ENCODE peak calls at places on chromosomes 4 and X, in nine cellular contexts. E is colonic mucosa; K is myocyte; L is amygdala; M is EL; B is AG08396; Q is kidney tubule cell; V is NCI-H460; H is activated naive CD4-positive, alpha-beta T cell treated with anti-CD3 and anti-CD28 coated beads, Interleukin-2, amount 50 U/mL, for 72 hours. W is an unnamed sample.

GRCh38 chr4:116413222-116413621 is 672.2 kb downstream of the TRAM1L1 start:
- DNase-seq in E (no peak), K (no peak), L (no peak), M (no peak), B (no peak), Q (no peak), V (peak), H (no peak), W (no peak)

GRCh38 chr4:121736735-121737351 is 28.1 kb downstream of the SMIM43 start:
- DNase-seq in E (peak), K (peak), L (no peak), M (peak), B (peak), Q (peak), V (peak), H (peak), W (peak)

GRCh38 chr4:107747748-107748486 is 27.9 kb upstream of the PAPSS1 start:
- DNase-seq in E (no peak), K (no peak), L (no peak), M (no peak), B (no peak), Q (no peak), V (no peak), H (no peak), W (no peak)

GRCh38 chr4:18405054-18405453 is 383.5 kb upstream of the LCORL start:
- DNase-seq in E (no peak), K (no peak), L (no peak), M (no peak), B (no peak), Q (no peak), V (no peak), H (no peak), W (no peak)

GRCh38 chr4:158856852-158857251 is 88.0 kb downstream of the FNIP2 start:
- DNase-seq in E (no peak), K (peak), L (no peak), M (peak), B (peak), Q (peak), V (peak), H (no peak), W (peak)

GRCh38 chrX:40778861-40779575 is 43.7 kb upstream of the MED14 start:
- DNase-seq in E (no peak), K (no peak), L (no peak), M (peak), B (no peak), Q (peak), V (peak), H (no peak), W (no peak)

GRCh38 chr4:155190099-155190498 is 18.3 kb upstream of the NPY2R start:
- DNase-seq in E (no peak), K (no peak), L (no peak), M (no peak), B (no peak), Q (no peak), V (no peak), H (no peak), W (no peak)

GRCh38 chrX:39220952-39221351 is 419.7 kb downstream of the MID1IP1 start:
- DNase-seq in E (no peak), K (no peak), L (no peak), M (no peak), B (no peak), Q (no peak), V (no peak), H (no peak), W (no peak)

GRCh38 chrX:141879616-141880015 is 24.1 kb upstream of the MAGEC1 start:
- DNase-seq in E (no peak), K (no peak), L (no peak), M (no peak), B (no peak), Q (no peak), V (no peak), H (no peak), W (no peak)

GRCh38 chr4:159097785-159098184 is 5.1 kb upstream of the RAPGEF2 start:
- DNase-seq in E (no peak), K (no peak), L (no peak), M (no peak), B (no peak), Q (peak), V (no peak), H (no peak), W (no peak)

GRCh38 chr4:107619065-107619464 is 101.0 kb downstream of the PAPSS1 start:
- DNase-seq in E (no peak), K (peak), L (no peak), M (peak), B (peak), Q (peak), V (no peak), H (no peak), W (no peak)

GRCh38 chrX:117532339-117532738 is 584.3 kb downstream of the KLHL13 start:
- DNase-seq in E (no peak), K (no peak), L (no peak), M (no peak), B (no peak), Q (no peak), V (no peak), H (no peak), W (no peak)

GRCh38 chr4:108072300-108072699 is 82.6 kb downstream of the HADH start:
- DNase-seq in E (peak), K (no peak), L (no peak), M (no peak), B (no peak), Q (no peak), V (no peak), H (no peak), W (no peak)

GRCh38 chr4:99856166-99856565 is 38.1 kb downstream of the LAMTOR3 start:
- DNase-seq in E (no peak), K (peak), L (no peak), M (peak), B (peak), Q (peak), V (no peak), H (no peak), W (no peak)

GRCh38 chr4:41179086-41179374 is 35.3 kb downstream of the APBB2 start:
- DNase-seq in E (no peak), K (no peak), L (no peak), M (no peak), B (no peak), Q (no peak), V (no peak), H (no peak), W (no peak)

GRCh38 chr4:16294455-16294854 is 68.2 kb upstream of the TAPT1 start:
- DNase-seq in E (no peak), K (no peak), L (no peak), M (peak), B (no peak), Q (peak), V (no peak), H (no peak), W (no peak)

GRCh38 chrX:45842207-45842900 is 641.7 kb upstream of the DIPK2B start:
- DNase-seq in E (no peak), K (peak), L (no peak), M (no peak), B (no peak), Q (no peak), V (no peak), H (no peak), W (no peak)